ENCODE peak calls at places on chromosomes 16 and 17, in six cellular contexts. One of them, this sample, is unnamed.

GRCh38 chr16:35344012-35344762 is 1884.8 kb downstream of the TP53TG3F start:
- DNase-seq in GM12878: no peak
- DNase-seq in H1: no peak
- DNase-seq in K562: no peak
- DNase-seq in SK-N-SH: no peak
- DNase-seq in HL-60: no peak
- DNase-seq in this sample: no peak

GRCh38 chr16:11425140-11425539 is 79.9 kb downstream of the RMI2 start:
- DNase-seq in SK-N-SH: no peak
- DNase-seq in K562: no peak
- DNase-seq in HL-60: no peak
- DNase-seq in GM12878: no peak
- DNase-seq in H1: no peak
- DNase-seq in this sample: no peak

GRCh38 chr16:14529010-14529669 is 100.9 kb downstream of the PARN start:
- DNase-seq in SK-N-SH: peak
- DNase-seq in H1: peak
- DNase-seq in HL-60: peak
- DNase-seq in K562: peak
- DNase-seq in GM12878: peak
- DNase-seq in this sample: peak

GRCh38 chr16:83272201-83272600 is 535.6 kb upstream of the HSBP1 start:
- DNase-seq in K562: no peak
- DNase-seq in H1: no peak
- DNase-seq in HL-60: no peak
- DNase-seq in GM12878: no peak
- DNase-seq in SK-N-SH: no peak
- DNase-seq in this sample: no peak

GRCh38 chr17:70313450-70313849 is 144.1 kb downstream of the KCNJ2 start:
- DNase-seq in GM12878: no peak
- DNase-seq in HL-60: no peak
- DNase-seq in K562: no peak
- DNase-seq in SK-N-SH: no peak
- DNase-seq in H1: no peak
- DNase-seq in this sample: no peak

GRCh38 chr16:57051696-57052228 is 40.6 kb upstream of the CPNE2 start:
- DNase-seq in H1: no peak
- DNase-seq in HL-60: no peak
- DNase-seq in SK-N-SH: no peak
- DNase-seq in GM12878: no peak
- DNase-seq in K562: no peak
- DNase-seq in this sample: no peak

GRCh38 chr17:57517216-57517518 is 227.9 kb downstream of the CCDC182 start:
- DNase-seq in K562: no peak
- DNase-seq in SK-N-SH: no peak
- DNase-seq in H1: no peak
- DNase-seq in GM12878: no peak
- DNase-seq in HL-60: no peak
- DNase-seq in this sample: peak

GRCh38 chr16:87828071-87828971 is 41.0 kb downstream of the SLC7A5 start:
- DNase-seq in K562: no peak
- DNase-seq in H1: no peak
- DNase-seq in GM12878: no peak
- DNase-seq in SK-N-SH: no peak
- DNase-seq in HL-60: no peak
- DNase-seq in this sample: no peak

GRCh38 chr17:6061290-6061689 is 8.9 kb upstream of the WSCD1 start:
- DNase-seq in HL-60: no peak
- DNase-seq in SK-N-SH: no peak
- DNase-seq in K562: no peak
- DNase-seq in H1: no peak
- DNase-seq in GM12878: no peak
- DNase-seq in this sample: peak

GRCh38 chr17:27946521-27946920 is 53.4 kb upstream of the LYRM9 start:
- DNase-seq in HL-60: no peak
- DNase-seq in H1: no peak
- DNase-seq in SK-N-SH: no peak
- DNase-seq in GM12878: no peak
- DNase-seq in K562: no peak
- DNase-seq in this sample: no peak

GRCh38 chr16:886084-886543 is 84.7 kb downstream of the LMF1 start:
- DNase-seq in HL-60: no peak
- DNase-seq in H1: peak
- DNase-seq in GM12878: no peak
- DNase-seq in K562: no peak
- DNase-seq in SK-N-SH: peak
- DNase-seq in this sample: no peak

GRCh38 chr16:52320930-52321439 is 226.0 kb downstream of the TOX3 start:
- DNase-seq in K562: no peak
- DNase-seq in HL-60: no peak
- DNase-seq in H1: no peak
- DNase-seq in GM12878: no peak
- DNase-seq in SK-N-SH: no peak
- DNase-seq in this sample: no peak

GRCh38 chr17:44353656-44354331 is 8.7 kb downstream of the GRN start:
- DNase-seq in GM12878: no peak
- DNase-seq in K562: no peak
- DNase-seq in SK-N-SH: no peak
- DNase-seq in HL-60: no peak
- DNase-seq in H1: peak
- DNase-seq in this sample: no peak

GRCh38 chr16:4982056-4982867 is 24.1 kb downstream of the SEC14L5 start:
- DNase-seq in SK-N-SH: no peak
- DNase-seq in K562: no peak
- DNase-seq in H1: no peak
- DNase-seq in GM12878: no peak
- DNase-seq in HL-60: no peak
- DNase-seq in this sample: no peak

GRCh38 chr16:19130852-19131808 is 17.4 kb downstream of the ITPRIPL2 start:
- DNase-seq in H1: no peak
- DNase-seq in SK-N-SH: no peak
- DNase-seq in GM12878: no peak
- DNase-seq in K562: peak
- DNase-seq in HL-60: peak
- DNase-seq in this sample: no peak

GRCh38 chr16:67301080-67301757 is 21.9 kb downstream of the PLEKHG4 start:
- DNase-seq in GM12878: no peak
- DNase-seq in H1: no peak
- DNase-seq in SK-N-SH: no peak
- DNase-seq in K562: no peak
- DNase-seq in HL-60: no peak
- DNase-seq in this sample: no peak

GRCh38 chr16:55734665-55735064 is 78.9 kb downstream of the SLC6A2 start:
- DNase-seq in K562: no peak
- DNase-seq in HL-60: no peak
- DNase-seq in H1: no peak
- DNase-seq in SK-N-SH: no peak
- DNase-seq in GM12878: no peak
- DNase-seq in this sample: no peak

GRCh38 chr17:15947976-15948752 is 3.2 kb downstream of the ADORA2B start:
- DNase-seq in SK-N-SH: no peak
- DNase-seq in H1: no peak
- DNase-seq in GM12878: no peak
- DNase-seq in HL-60: no peak
- DNase-seq in K562: no peak
- DNase-seq in this sample: no peak

GRCh38 chr16:29678691-29679267 is at the start of gene QPRT:
- DNase-seq in SK-N-SH: peak
- DNase-seq in H1: peak
- DNase-seq in K562: peak
- DNase-seq in GM12878: no peak
- DNase-seq in HL-60: no peak
- DNase-seq in this sample: peak

GRCh38 chr16:5633845-5634440 is 536.3 kb upstream of the EEF2KMT start:
- DNase-seq in K562: peak
- DNase-seq in H1: no peak
- DNase-seq in SK-N-SH: peak
- DNase-seq in GM12878: no peak
- DNase-seq in HL-60: no peak
- DNase-seq in this sample: peak

GRCh38 chr16:56357765-56358322 is 67.5 kb downstream of the AMFR start:
- DNase-seq in SK-N-SH: peak
- DNase-seq in K562: no peak
- DNase-seq in H1: peak
- DNase-seq in HL-60: peak
- DNase-seq in GM12878: no peak
- DNase-seq in this sample: peak

GRCh38 chr16:3938471-3938842 is 57.9 kb upstream of the CREBBP start:
- DNase-seq in K562: no peak
- DNase-seq in H1: no peak
- DNase-seq in HL-60: no peak
- DNase-seq in SK-N-SH: no peak
- DNase-seq in GM12878: no peak
- DNase-seq in this sample: no peak

GRCh38 chr17:45969726-45970125 is 29.3 kb upstream of the STH start:
- DNase-seq in K562: no peak
- DNase-seq in SK-N-SH: no peak
- DNase-seq in GM12878: no peak
- DNase-seq in H1: no peak
- DNase-seq in HL-60: no peak
- DNase-seq in this sample: no peak

GRCh38 chr17:47192549-47192948 is 3.5 kb upstream of the CDC27 start:
- DNase-seq in H1: no peak
- DNase-seq in HL-60: no peak
- DNase-seq in SK-N-SH: no peak
- DNase-seq in K562: no peak
- DNase-seq in GM12878: peak
- DNase-seq in this sample: no peak

GRCh38 chr16:74936902-74937560 is 47.9 kb downstream of the WDR59 start:
- DNase-seq in GM12878: peak
- DNase-seq in HL-60: peak
- DNase-seq in SK-N-SH: no peak
- DNase-seq in H1: no peak
- DNase-seq in K562: no peak
- DNase-seq in this sample: no peak

GRCh38 chr16:86663691-86664517 is 85.6 kb downstream of the FOXL1 start:
- DNase-seq in K562: no peak
- DNase-seq in H1: no peak
- DNase-seq in HL-60: no peak
- DNase-seq in SK-N-SH: no peak
- DNase-seq in GM12878: no peak
- DNase-seq in this sample: no peak

GRCh38 chr17:58641937-58642336 is 49.9 kb downstream of the TEX14 start:
- DNase-seq in GM12878: no peak
- DNase-seq in H1: no peak
- DNase-seq in HL-60: no peak
- DNase-seq in SK-N-SH: no peak
- DNase-seq in K562: no peak
- DNase-seq in this sample: no peak

DNA sequence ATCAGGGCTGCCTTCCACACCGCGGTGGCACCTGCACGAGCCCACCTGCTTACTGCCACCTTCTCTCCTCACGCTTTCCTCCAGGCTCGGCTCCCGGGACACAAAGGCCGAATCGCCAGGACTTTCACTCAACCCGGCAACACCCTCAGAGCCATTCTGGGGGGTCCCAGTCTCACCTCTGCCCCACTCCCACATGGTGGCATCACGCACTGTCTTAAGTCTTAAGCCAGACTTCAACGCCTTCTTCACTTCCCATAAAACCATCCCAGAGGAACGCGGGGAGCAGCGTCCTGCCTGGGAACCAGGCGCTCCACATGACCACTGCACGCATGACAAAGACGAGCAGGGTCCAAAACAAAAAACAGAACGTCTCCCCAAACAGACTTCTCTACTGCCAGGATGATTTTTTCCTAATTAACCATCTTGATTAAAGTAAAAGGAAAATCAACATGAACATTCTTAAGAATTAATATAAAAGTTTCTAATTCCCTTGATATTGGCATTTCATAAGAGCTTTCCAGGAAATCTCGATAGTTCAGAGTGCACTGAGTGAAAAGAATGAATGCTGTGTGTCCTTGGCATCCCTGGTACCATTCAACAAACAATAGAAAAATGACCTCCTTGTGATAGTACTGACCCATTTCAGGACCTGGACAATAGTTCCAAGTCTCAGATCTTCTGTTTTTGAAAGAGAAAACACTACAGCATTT is 2.6 kb downstream of the CANT1 start:
- DNase-seq in GM12878: no peak
- DNase-seq in K562: no peak
- DNase-seq in H1: no peak
- DNase-seq in HL-60: no peak
- DNase-seq in SK-N-SH: no peak
- DNase-seq in this sample: no peak
- TF ChIP-seq GABPA in GM12878: no peak
- TF ChIP-seq GABPA in K562: no peak
- TF ChIP-seq GABPA in H1: no peak
- TF ChIP-seq GABPA in HL-60: no peak
- TF ChIP-seq GABPA in SK-N-SH: no peak
- TF ChIP-seq GABPA in this sample: no peak

GRCh38 chr17:75428775-75429469 is 23.4 kb upstream of the GRB2 start:
- DNase-seq in K562: no peak
- DNase-seq in SK-N-SH: no peak
- DNase-seq in H1: no peak
- DNase-seq in GM12878: no peak
- DNase-seq in HL-60: no peak
- DNase-seq in this sample: peak
- TF ChIP-seq GABPA in K562: no peak
- TF ChIP-seq GABPA in SK-N-SH: no peak
- TF ChIP-seq GABPA in H1: no peak
- TF ChIP-seq GABPA in GM12878: no peak
- TF ChIP-seq GABPA in HL-60: no peak
- TF ChIP-seq GABPA in this sample: no peak

GRCh38 chr17:1643293-1643998 is 2.1 kb downstream of the SCARF1 start:
- DNase-seq in GM12878: no peak
- DNase-seq in HL-60: no peak
- DNase-seq in H1: peak
- DNase-seq in SK-N-SH: peak
- DNase-seq in K562: no peak
- DNase-seq in this sample: no peak
- TF ChIP-seq GABPA in GM12878: no peak
- TF ChIP-seq GABPA in HL-60: no peak
- TF ChIP-seq GABPA in H1: peak
- TF ChIP-seq GABPA in SK-N-SH: no peak
- TF ChIP-seq GABPA in K562: no peak
- TF ChIP-seq GABPA in this sample: no peak

GRCh38 chr16:50466170-50466569 is 82.0 kb upstream of the NKD1 start:
- DNase-seq in GM12878: no peak
- DNase-seq in SK-N-SH: no peak
- DNase-seq in K562: no peak
- DNase-seq in HL-60: no peak
- DNase-seq in H1: no peak
- DNase-seq in this sample: no peak

GRCh38 chr16:50464325-50465290 is 83.6 kb upstream of the NKD1 start:
- DNase-seq in SK-N-SH: no peak
- DNase-seq in GM12878: no peak
- DNase-seq in H1: peak
- DNase-seq in HL-60: no peak
- DNase-seq in K562: no peak
- DNase-seq in this sample: no peak

GRCh38 chr16:50461400-50461760 is 86.8 kb upstream of the NKD1 start:
- DNase-seq in GM12878: no peak
- DNase-seq in HL-60: no peak
- DNase-seq in K562: no peak
- DNase-seq in H1: no peak
- DNase-seq in SK-N-SH: no peak
- DNase-seq in this sample: no peak

GRCh38 chr16:50462793-50463507 is 85.2 kb upstream of the NKD1 start:
- DNase-seq in H1: peak
- DNase-seq in K562: no peak
- DNase-seq in GM12878: no peak
- DNase-seq in SK-N-SH: peak
- DNase-seq in HL-60: no peak
- DNase-seq in this sample: peak

GRCh38 chr16:50463581-50464324 is 84.4 kb upstream of the NKD1 start:
- DNase-seq in GM12878: no peak
- DNase-seq in K562: no peak
- DNase-seq in SK-N-SH: no peak
- DNase-seq in HL-60: no peak
- DNase-seq in H1: peak
- DNase-seq in this sample: peak
- TF ChIP-seq GABPA in GM12878: no peak
- TF ChIP-seq GABPA in K562: no peak
- TF ChIP-seq GABPA in SK-N-SH: no peak
- TF ChIP-seq GABPA in HL-60: no peak
- TF ChIP-seq GABPA in H1: no peak
- TF ChIP-seq GABPA in this sample: no peak

This sample was measured in HepG2.